ENCODE peak calls at places on chromosomes 1 and 21, in six cellular contexts. P is fibroblast of the aortic adventitia; O is sigmoid colon; L is fibroblast of lung; R is lower lobe of right lung; Z is CD8-positive, alpha-beta T cell. I is an unnamed sample.
A peak's percentile ranks its signal among the peaks of the same experiment; 100 is the strongest.

GRCh38 chr1:17314491-17314971 is 6.5 kb downstream of the PADI4 start:
- DNase-seq in R (no peak), L (no peak), Z (no peak), P (no peak), O (peak; percentile 50), I (no peak)

GRCh38 chr1:147625274-147625986 is 44.9 kb downstream of the ACP6 start:
- DNase-seq in R (no peak), O (no peak), P (no peak), L (no peak), Z (no peak), I (no peak)

GRCh38 chr1:41239988-41240610 is 2.0 kb downstream of the SCMH1 start:
- DNase-seq in L (peak; percentile 64), O (no peak), R (no peak), Z (no peak), P (peak; percentile 67), I (no peak)

GRCh38 chr1:190847166-190847565 is 369.5 kb upstream of the BRINP3 start:
- DNase-seq in R (no peak), P (no peak), L (no peak), Z (no peak), O (no peak), I (no peak)

GRCh38 chr21:38804617-38805281 is 980 bp upstream of the ETS2 start:
- DNase-seq in Z (no peak), R (peak; percentile 89), O (peak; percentile 92), L (peak; percentile 69), P (peak; percentile 50), I (no peak)

GRCh38 chr1:118627435-118627834 is 360.7 kb downstream of the TBX15 start:
- DNase-seq in L (no peak), Z (no peak), O (no peak), P (no peak), R (no peak), I (no peak)

GRCh38 chr1:1677718-1678580 is 14.6 kb downstream of the SLC35E2B start:
- DNase-seq in P (no peak), O (peak; percentile 57), R (peak; percentile 37), Z (peak; percentile 45), L (no peak), I (peak; percentile 37)

GRCh38 chr1:172144445-172145060 is 275.9 kb upstream of the C1orf105 start:
- DNase-seq in P (peak; percentile 99), R (peak; percentile 45), L (peak; percentile 83), Z (no peak), O (peak; percentile 96), I (no peak)

GRCh38 chr1:43781574-43781973 is 74.2 kb downstream of the ST3GAL3 start:
- DNase-seq in L (no peak), Z (no peak), P (no peak), O (no peak), R (no peak), I (no peak)

GRCh38 chr1:205949753-205950152 is 6.5 kb upstream of the SLC26A9 start:
- DNase-seq in Z (no peak), L (no peak), R (no peak), P (no peak), O (no peak), I (no peak)

GRCh38 chr1:6116137-6116536 is 64.0 kb downstream of the CHD5 start:
- DNase-seq in Z (no peak), P (no peak), O (no peak), R (no peak), L (peak; percentile 3), I (no peak)

DNA sequence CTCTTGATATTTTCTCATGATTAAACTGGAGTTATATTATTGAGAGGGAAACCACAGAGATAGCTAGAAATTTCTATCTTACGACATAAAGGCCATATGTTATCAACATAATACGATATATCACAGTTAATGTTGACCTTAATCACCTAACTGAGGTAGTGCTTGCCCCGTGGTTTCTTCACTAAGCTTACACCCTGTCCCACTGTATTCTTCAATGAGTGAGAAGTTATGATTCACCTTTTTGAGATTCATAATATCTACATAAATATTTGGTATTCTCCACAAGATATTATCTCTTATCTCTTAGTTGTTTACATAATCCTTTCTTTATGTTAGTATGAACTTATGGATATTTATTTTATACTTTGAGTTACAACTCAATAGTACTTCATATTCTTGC is 1714.1 kb downstream of the BRINP3 start:
- DNase-seq in O (no peak), R (no peak), Z (no peak), L (no peak), P (no peak), I (no peak)
- TF ChIP-seq CTCF in O (no peak), R (no peak), Z (no peak), L (no peak), P (no peak), I (no peak)

GRCh38 chr1:29851666-29852065 is 615.3 kb downstream of the PTPRU start:
- DNase-seq in Z (no peak), L (no peak), R (no peak), P (no peak), O (no peak), I (no peak)

GRCh38 chr1:29852248-29852647 is 615.9 kb downstream of the PTPRU start:
- DNase-seq in P (no peak), R (no peak), Z (no peak), O (no peak), L (no peak), I (no peak)

GRCh38 chr1:29845910-29846309 is 609.6 kb downstream of the PTPRU start:
- DNase-seq in O (no peak), Z (no peak), R (no peak), P (no peak), L (no peak), I (no peak)

GRCh38 chr1:29850358-29850757 is 614.0 kb downstream of the PTPRU start:
- DNase-seq in L (no peak), O (no peak), P (no peak), Z (no peak), R (no peak), I (no peak)

DNA sequence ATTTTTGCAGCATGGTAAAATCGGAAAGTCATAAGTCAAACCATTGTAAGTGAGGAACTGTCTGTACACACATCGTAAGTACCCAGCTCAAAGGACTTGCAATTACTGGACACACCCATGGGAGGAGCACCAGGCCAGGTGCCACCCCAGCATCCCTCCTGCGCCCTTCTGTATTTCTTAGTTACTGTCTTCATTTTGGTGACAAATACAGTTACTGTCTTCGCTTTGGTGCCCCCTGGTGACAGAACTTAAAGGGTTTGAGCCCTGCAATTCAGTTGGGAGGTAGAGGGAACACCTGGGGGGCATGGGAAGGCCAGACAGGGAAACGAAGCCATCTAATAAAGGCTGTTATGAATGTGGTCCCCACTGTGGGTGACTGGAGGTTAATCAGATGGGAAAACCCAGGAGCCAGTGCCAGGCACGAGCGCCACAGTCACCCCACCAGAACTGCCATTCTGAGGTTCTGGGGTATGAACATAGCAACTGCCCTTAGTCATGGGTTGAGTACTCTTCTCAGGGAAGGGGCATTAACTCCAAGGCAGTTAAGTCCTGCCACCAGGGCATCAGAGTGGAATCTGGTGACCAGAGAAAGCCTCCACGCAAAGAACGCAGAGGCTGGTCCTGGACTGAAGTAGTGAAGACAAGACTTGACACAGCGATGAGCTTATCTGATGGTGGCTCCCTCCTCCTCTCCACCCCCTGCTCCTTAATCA is 612.9 kb downstream of the PTPRU start:
- DNase-seq in P (peak; percentile 38), R (no peak), O (no peak), L (peak; percentile 17), Z (peak; percentile 4), I (no peak)
- TF ChIP-seq CTCF in P (peak; percentile 51), R (peak; percentile 34), O (no peak), L (peak; percentile 32), Z (peak; percentile 26), I (no peak)

DNA sequence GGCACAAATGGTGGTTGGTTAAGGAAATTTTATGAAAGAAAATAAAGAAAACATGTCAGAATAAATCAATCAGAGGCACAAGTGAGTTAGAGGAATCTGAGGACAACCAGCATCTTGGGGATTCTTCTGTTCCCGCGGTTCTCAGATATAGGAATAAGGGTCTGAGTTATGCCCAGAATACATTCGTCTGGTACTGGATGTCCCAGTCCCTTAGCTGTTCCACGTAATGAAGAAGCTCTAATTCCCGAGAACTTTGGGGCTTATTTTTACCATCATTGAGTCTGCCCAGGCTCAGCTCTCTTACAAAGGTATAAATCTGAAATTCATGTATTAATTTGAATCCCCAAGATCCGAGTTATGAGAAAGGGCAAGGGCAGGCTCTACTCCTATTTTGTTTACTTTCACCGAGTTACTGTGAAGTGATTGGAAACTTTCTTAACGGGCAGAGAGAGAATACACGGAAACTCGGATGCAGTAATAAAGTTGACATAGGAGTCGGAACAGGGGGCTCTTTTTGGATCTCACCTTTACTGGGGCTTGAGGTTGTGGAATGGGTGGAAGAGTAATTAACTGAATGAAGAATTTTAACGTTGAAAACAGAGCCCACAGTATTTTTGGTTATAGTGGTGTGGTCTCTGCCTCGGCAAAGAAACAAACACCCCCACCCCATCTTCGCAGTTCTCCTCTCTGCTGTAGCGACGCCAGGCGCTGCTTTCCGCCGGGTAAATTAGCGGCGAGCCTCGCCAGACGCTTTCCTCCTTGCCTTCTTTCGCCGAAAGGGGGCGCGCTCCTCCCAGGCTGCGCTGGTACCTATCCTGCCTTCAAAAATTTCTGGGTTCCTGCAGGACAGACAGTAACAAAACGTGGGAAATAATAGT is 7.1 kb downstream of the PRRX1 start:
- DNase-seq in O (no peak), P (peak; percentile 35), L (no peak), Z (no peak), R (peak; percentile 58), I (no peak)
- TF ChIP-seq CTCF in O (no peak), P (peak; percentile 53), L (peak; percentile 32), Z (no peak), R (peak; percentile 66), I (no peak)

GRCh38 chr1:37448185-37448584 is 26.2 kb upstream of the ZC3H12A start:
- DNase-seq in R (no peak), O (no peak), Z (no peak), L (no peak), P (no peak), I (no peak)

GRCh38 chr1:37452416-37452815 is 22.0 kb upstream of the ZC3H12A start:
- DNase-seq in O (no peak), Z (no peak), P (no peak), R (no peak), L (no peak), I (no peak)

GRCh38 chr1:37446874-37447273 is 27.5 kb upstream of the ZC3H12A start:
- DNase-seq in L (no peak), R (no peak), P (no peak), O (no peak), Z (no peak), I (no peak)

GRCh38 chr1:37449936-37450335 is 24.4 kb upstream of the ZC3H12A start:
- DNase-seq in P (no peak), O (no peak), L (no peak), R (peak; percentile 66), Z (no peak), I (no peak)

DNA sequence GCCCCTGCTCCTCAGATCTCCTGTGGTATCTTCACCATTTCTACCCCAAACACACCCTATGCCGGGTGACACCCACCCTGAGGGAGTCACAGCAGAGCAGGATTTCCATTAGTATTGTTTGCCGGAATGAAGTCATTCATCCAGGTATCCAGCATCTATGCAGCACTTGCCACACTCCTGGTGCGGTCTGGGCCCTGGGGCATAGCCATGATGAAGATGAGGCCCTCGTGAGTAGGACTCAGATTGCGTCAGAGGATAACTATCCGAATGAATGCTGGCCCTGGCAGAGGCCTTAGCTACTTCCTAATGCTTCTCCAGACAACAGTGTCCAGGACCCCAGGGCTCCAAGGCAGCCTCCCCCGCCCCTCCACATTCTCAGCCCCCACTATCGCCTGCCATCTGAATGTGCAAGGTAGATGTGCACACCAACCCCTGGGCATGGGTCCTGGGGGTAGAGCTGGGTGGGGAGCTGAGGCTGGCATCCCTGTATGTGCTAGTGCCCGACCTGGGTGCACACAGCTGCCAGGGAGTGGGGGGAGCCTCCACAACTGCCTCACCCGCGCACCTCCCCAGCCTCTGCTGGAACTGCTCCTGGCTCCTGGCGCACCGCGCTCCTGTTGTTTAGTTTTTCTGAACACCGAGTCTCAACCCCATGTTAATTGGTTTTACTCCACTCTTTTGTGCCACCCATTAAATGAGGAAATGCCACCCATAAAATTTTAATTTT is 25.5 kb upstream of the ZC3H12A start:
- DNase-seq in P (no peak), O (no peak), L (no peak), Z (no peak), R (no peak), I (no peak)
- TF ChIP-seq CTCF in P (no peak), O (no peak), L (no peak), Z (no peak), R (no peak), I (no peak)